ENCODE peak calls at places on chromosomes 7 and 10, in five cellular contexts. T, P, F, C and M are unnamed samples.

GRCh38 chr10:17913604-17914003 is 38.1 kb upstream of the SLC39A12 start:
- DNase-seq in C (no peak), P (no peak), T (no peak), F (no peak), M (no peak)

GRCh38 chr7:26709210-26709990 is 155.0 kb downstream of the SKAP2 start:
- DNase-seq in T (no peak), F (no peak), C (no peak), P (no peak), M (no peak)

GRCh38 chr7:141975806-141976523 is 2.4 kb upstream of the TAS2R38 start:
- DNase-seq in T (peak; percentile 80), F (peak; percentile 83), P (peak; percentile 17), C (no peak), M (peak; percentile 40)

GRCh38 chr7:115230882-115231508 is 309.1 kb downstream of the MDFIC start:
- DNase-seq in P (no peak), C (no peak), T (no peak), F (no peak), M (no peak)

GRCh38 chr10:18777258-18777657 is 118.0 kb downstream of the ARL5B start:
- DNase-seq in T (peak; percentile 8), C (no peak), P (no peak), F (no peak), M (no peak)

GRCh38 chr10:89092981-89093380 is 102.4 kb downstream of the FAS start:
- DNase-seq in P (no peak), C (no peak), F (no peak), T (no peak), M (no peak)

GRCh38 chr7:2195403-2196246 is 37.1 kb downstream of the MAD1L1 start:
- DNase-seq in P (no peak), C (no peak), T (peak; percentile 33), F (no peak), M (no peak)

GRCh38 chr7:151043959-151044358 is 4.4 kb upstream of the ASIC3 start:
- DNase-seq in P (no peak), C (no peak), F (no peak), T (no peak), M (no peak)

GRCh38 chr7:95772298-95772770 is at the start of gene DYNC1I1:
- DNase-seq in C (no peak), T (peak; percentile 84), F (peak; percentile 62), P (peak; percentile 80), M (peak; percentile 17)

GRCh38 chr7:125934539-125934938 is 1004.9 kb upstream of the POT1 start:
- DNase-seq in C (no peak), T (no peak), F (no peak), P (no peak), M (no peak)

DNA sequence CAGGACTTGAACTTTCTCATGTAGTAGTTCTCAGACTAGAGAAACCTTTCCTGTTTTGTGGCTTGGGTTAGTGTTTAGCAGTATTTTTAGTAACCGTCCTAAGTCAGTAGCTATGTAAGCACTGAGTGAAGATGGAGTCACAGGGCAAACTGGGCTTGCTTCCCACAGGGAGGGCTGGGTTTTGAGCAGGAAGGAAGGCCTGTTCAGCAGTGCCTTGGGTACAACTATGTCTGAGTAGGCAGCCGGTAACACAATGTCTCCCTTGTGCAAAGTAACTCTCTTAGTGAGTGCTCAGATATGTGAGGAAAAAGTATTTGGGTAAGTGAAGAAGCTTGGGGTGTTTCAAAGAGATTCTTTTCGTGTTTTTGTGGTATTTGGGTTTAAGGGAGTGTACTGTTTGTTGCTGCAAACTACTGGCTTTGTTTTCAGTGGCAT is 96.4 kb downstream of the CCSER2 start:
- DNase-seq in T (no peak), P (peak; percentile 78), C (peak; percentile 94), F (peak; percentile 82), M (peak; percentile 88)
- TF ChIP-seq EP300 in T (no peak), P (no peak), C (no peak), F (no peak), M (peak; percentile 81)

DNA sequence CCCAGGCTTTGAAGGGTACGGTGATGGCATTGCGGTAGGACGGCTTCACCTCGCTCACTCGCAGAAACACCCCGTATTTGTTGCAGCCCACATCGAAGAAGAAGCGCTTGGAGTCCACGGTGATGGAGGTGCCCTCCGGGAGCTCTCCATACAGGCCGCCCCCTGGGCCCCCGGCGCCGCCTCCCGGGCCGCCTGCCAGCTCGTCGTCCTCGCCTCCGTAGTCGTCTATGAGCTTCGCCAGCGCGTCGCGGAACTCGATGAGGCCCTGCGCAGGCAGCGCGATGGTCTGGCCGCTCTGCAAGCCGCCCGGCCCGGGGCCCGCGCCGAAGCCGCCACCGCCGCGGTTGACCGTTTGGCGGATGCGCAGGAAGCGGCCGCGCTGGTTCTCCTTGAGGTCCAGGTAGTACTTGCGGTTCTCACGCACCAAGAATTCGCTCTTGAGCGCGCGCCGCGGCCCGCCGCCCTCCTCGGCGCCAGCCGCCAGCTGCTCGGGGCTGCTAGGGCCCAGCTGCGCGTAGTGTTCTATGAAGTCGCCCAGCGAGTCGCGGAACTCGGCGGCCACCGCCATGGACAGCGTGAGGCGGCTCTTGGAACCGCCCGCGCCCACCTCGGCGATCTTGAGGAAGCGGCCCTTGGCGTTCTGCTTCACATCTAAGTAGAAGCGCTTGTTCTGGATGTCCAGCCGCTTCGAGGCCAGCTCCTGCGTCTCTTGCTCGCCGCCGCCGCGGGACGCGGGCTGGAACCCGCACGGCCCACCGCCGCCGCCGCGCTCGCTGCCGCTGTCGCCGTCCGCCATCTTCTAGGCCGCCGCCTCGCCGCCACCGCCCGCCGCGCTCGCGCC is 557 bp downstream of the PURB start:
- DNase-seq in C (no peak), F (peak; percentile 59), T (peak; percentile 47), P (peak; percentile 63), M (peak; percentile 14)
- TF ChIP-seq EP300 in C (no peak), F (no peak), T (no peak), P (no peak), M (peak; percentile 17)

GRCh38 chr7:97004931-97005763 is at the start of gene DLX6:
- DNase-seq in F (peak; percentile 38), T (no peak), C (peak; percentile 77), P (peak; percentile 65), M (no peak)
- TF ChIP-seq EP300 in F (no peak), T (no peak), C (no peak), P (no peak), M (no peak)

GRCh38 chr7:75944507-75944906 is 29.6 kb downstream of the POR start:
- DNase-seq in C (no peak), F (no peak), T (no peak), P (no peak), M (no peak)

GRCh38 chr7:75943864-75944263 is 28.9 kb downstream of the POR start:
- DNase-seq in P (no peak), F (peak; percentile 41), T (peak; percentile 44), C (no peak), M (no peak)

GRCh38 chr7:75948179-75948578 is 33.2 kb downstream of the POR start:
- DNase-seq in P (no peak), F (no peak), C (no peak), T (no peak), M (no peak)

GRCh38 chr7:75946207-75946855 is 31.4 kb downstream of the POR start:
- DNase-seq in P (no peak), C (no peak), T (no peak), F (no peak), M (no peak)

DNA sequence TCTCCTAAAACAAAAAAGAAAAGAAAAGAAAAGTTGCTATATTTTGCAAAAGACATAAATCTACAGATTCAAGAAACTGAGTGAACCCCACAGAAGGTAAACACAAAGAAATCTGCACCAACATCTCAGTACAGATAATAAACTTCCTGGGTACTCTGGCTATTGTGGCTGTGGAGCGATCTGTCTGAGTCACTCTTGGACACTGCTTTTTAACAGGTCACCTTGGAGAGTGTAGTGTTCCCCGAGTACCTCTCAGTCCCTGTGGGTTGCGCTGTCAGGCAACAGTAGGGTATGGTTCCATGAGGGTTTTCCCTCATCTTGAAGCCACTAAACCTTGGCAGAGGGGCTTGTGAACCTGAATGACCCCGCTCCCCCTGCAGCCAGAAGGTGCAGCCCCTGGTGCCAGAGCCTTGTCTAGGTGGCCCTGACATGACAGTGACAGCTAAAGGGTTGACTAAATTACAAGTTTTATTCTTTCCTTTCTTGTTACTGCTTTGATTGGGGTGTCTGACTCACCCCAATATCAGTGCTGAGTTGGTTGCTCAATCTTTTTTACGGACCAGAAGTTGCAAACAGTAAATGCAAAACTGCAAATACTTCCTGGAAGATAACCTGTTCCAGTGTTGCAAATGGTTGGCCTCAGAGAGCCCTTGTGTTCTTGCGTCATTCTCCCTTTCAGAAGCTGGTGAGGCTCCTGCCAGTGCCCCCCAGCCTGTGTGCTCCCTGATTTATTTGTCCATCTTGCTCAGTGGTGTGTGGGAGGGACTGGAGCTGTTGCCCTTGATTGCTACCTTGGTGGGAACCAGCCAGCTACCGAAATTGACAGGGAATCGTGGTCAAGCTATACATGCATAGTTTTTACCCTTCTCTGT is 30.6 kb downstream of the POR start:
- DNase-seq in C (no peak), F (no peak), P (no peak), T (peak; percentile 56), M (no peak)
- TF ChIP-seq EP300 in C (no peak), F (no peak), P (no peak), T (peak; percentile 21), M (no peak)

GRCh38 chr10:78181381-78182055 is 147.9 kb downstream of the RPS24 start:
- DNase-seq in C (no peak), T (no peak), F (no peak), P (no peak), M (no peak)
- TF ChIP-seq EP300 in C (no peak), T (no peak), F (no peak), P (no peak), M (no peak)